ENCODE peak calls at places on chromosomes 7 and 10, in four cellular contexts. R is K562, J is HepG2, I is GM12878. W is an unnamed sample.

GRCh38 chr7:111987115-111987826 is 218.9 kb downstream of the DOCK4 start:
- DNase-seq in J (no peak), R (no peak), I (no peak), W (no peak)

GRCh38 chr7:108211382-108212201 is 81.4 kb upstream of the LAMB4 start:
- DNase-seq in I (peak), J (peak), R (peak), W (no peak)

GRCh38 chr7:41711283-41712064 is 8.6 kb upstream of the INHBA start:
- DNase-seq in J (peak), I (no peak), R (peak), W (peak)

GRCh38 chr10:44934416-44935200 is 23.5 kb downstream of the TMEM72 start:
- DNase-seq in J (no peak), R (no peak), I (no peak), W (no peak)

GRCh38 chr7:42096681-42097637 is 140.1 kb downstream of the GLI3 start:
- DNase-seq in R (no peak), I (no peak), J (no peak), W (no peak)

GRCh38 chr7:1567893-1568292 is 1.9 kb downstream of the PSMG3 start:
- DNase-seq in R (no peak), I (no peak), J (no peak), W (no peak)

GRCh38 chr10:69939033-69939432 is 113.6 kb upstream of the MACROH2A2 start:
- DNase-seq in R (no peak), I (no peak), J (no peak), W (no peak)

GRCh38 chr7:151236406-151236805 is 4.1 kb downstream of the CHPF2 start:
- DNase-seq in J (no peak), I (no peak), R (no peak), W (no peak)

GRCh38 chr10:28177944-28178637 is 124.8 kb downstream of the MPP7 start:
- DNase-seq in I (no peak), R (no peak), J (no peak), W (no peak)

GRCh38 chr7:47293884-47294568 is 287.9 kb downstream of the TNS3 start:
- DNase-seq in J (no peak), R (no peak), I (no peak), W (no peak)

GRCh38 chr10:116207180-116207579 is 65.8 kb downstream of the GFRA1 start:
- DNase-seq in R (no peak), I (no peak), J (peak), W (no peak)

GRCh38 chr7:83934118-83934734 is 260.4 kb downstream of the SEMA3A start:
- DNase-seq in J (no peak), I (no peak), R (no peak), W (no peak)

GRCh38 chr7:494261-494687 is 25.4 kb downstream of the PDGFA start:
- DNase-seq in R (no peak), J (no peak), I (no peak), W (peak)

GRCh38 chr7:15860264-15860949 is 173.9 kb upstream of the MEOX2 start:
- DNase-seq in I (no peak), J (no peak), R (no peak), W (no peak)

GRCh38 chr7:155043756-155044155 is 26.4 kb upstream of the HTR5A start:
- DNase-seq in I (no peak), J (no peak), R (no peak), W (no peak)

GRCh38 chr7:22669692-22670421 is 57.1 kb upstream of the IL6 start:
- DNase-seq in J (no peak), R (no peak), I (no peak), W (no peak)

GRCh38 chr7:29955799-29956476 is 33.7 kb downstream of the SCRN1 start:
- DNase-seq in R (no peak), J (no peak), I (no peak), W (no peak)

GRCh38 chr7:156816943-156817572 is 75.9 kb downstream of the LMBR1 start:
- DNase-seq in J (peak), R (peak), I (no peak), W (no peak)

GRCh38 chr10:44788820-44789167 is 122.3 kb upstream of the TMEM72 start:
- DNase-seq in R (peak), J (no peak), I (no peak), W (no peak)

GRCh38 chr10:26879744-26880143 is 19.0 kb upstream of the ABI1 start:
- DNase-seq in I (no peak), J (no peak), R (no peak), W (no peak)

GRCh38 chr10:11284291-11285085 is 266.8 kb downstream of the CELF2 start:
- DNase-seq in I (no peak), R (no peak), J (no peak), W (no peak)

GRCh38 chr7:958221-959200 is 4.0 kb upstream of the ADAP1 start:
- DNase-seq in J (no peak), I (no peak), R (no peak), W (no peak)

GRCh38 chr7:143372070-143372469 is 9.1 kb upstream of the ZYX start:
- DNase-seq in I (no peak), R (no peak), J (no peak), W (no peak)

GRCh38 chr10:33142290-33142689 is 184.3 kb upstream of the ITGB1 start:
- DNase-seq in J (no peak), I (no peak), R (no peak), W (no peak)

GRCh38 chr10:16459428-16459939 is 22.7 kb downstream of the PTER start:
- DNase-seq in R (no peak), I (no peak), J (no peak), W (no peak)

GRCh38 chr10:929965-930364 is 1.5 kb downstream of the LARP4B start:
- DNase-seq in J (no peak), I (no peak), R (no peak), W (no peak)

GRCh38 chr7:117759950-117760640 is 113.1 kb downstream of the CTTNBP2 start:
- DNase-seq in J (no peak), R (no peak), I (no peak), W (no peak)

GRCh38 chr7:41696323-41696916 is 6.5 kb downstream of the INHBA start:
- DNase-seq in I (no peak), J (peak), R (peak), W (peak)

GRCh38 chr7:69412331-69413146 is 185.7 kb upstream of the AUTS2 start:
- DNase-seq in J (peak), R (peak), I (no peak), W (peak)

GRCh38 chr10:90751107-90751997 is 106.5 kb downstream of the HTR7 start:
- DNase-seq in I (peak), J (peak), R (peak), W (peak)

GRCh38 chr7:44727346-44728262 is 21.0 kb upstream of the ZMIZ2 start:
- DNase-seq in J (no peak), R (peak), I (no peak), W (peak)

GRCh38 chr10:63268139-63268797 is 135.1 kb downstream of the NRBF2 start:
- DNase-seq in R (peak), J (peak), I (no peak), W (no peak)

GRCh38 chr7:66921396-66921917 is 432 bp downstream of the TMEM248 start:
- DNase-seq in R (peak), J (no peak), I (no peak), W (peak)

GRCh38 chr7:108086546-108086945 is 43.6 kb downstream of the LAMB4 start:
- DNase-seq in J (no peak), R (no peak), I (no peak), W (no peak)

GRCh38 chr10:10497245-10497644 is 520.4 kb upstream of the CELF2 start:
- DNase-seq in J (no peak), R (no peak), I (no peak), W (no peak)

GRCh38 chr10:77179015-77179695 is 458.5 kb downstream of the KCNMA1 start:
- DNase-seq in I (no peak), J (no peak), R (no peak), W (no peak)

GRCh38 chr7:155357573-155358041 is 59.9 kb downstream of the INSIG1 start:
- DNase-seq in J (no peak), R (no peak), I (no peak), W (no peak)

GRCh38 chr10:92268763-92269162 is 22.1 kb downstream of the CPEB3 start:
- DNase-seq in R (no peak), I (no peak), J (no peak), W (no peak)

GRCh38 chr10:73586583-73586984 is 4.6 kb downstream of the USP54 start:
- DNase-seq in J (peak), I (no peak), R (peak), W (no peak)
- TF ChIP-seq FOXK2 in J (no peak), I (no peak), R (no peak), W (no peak)

DNA sequence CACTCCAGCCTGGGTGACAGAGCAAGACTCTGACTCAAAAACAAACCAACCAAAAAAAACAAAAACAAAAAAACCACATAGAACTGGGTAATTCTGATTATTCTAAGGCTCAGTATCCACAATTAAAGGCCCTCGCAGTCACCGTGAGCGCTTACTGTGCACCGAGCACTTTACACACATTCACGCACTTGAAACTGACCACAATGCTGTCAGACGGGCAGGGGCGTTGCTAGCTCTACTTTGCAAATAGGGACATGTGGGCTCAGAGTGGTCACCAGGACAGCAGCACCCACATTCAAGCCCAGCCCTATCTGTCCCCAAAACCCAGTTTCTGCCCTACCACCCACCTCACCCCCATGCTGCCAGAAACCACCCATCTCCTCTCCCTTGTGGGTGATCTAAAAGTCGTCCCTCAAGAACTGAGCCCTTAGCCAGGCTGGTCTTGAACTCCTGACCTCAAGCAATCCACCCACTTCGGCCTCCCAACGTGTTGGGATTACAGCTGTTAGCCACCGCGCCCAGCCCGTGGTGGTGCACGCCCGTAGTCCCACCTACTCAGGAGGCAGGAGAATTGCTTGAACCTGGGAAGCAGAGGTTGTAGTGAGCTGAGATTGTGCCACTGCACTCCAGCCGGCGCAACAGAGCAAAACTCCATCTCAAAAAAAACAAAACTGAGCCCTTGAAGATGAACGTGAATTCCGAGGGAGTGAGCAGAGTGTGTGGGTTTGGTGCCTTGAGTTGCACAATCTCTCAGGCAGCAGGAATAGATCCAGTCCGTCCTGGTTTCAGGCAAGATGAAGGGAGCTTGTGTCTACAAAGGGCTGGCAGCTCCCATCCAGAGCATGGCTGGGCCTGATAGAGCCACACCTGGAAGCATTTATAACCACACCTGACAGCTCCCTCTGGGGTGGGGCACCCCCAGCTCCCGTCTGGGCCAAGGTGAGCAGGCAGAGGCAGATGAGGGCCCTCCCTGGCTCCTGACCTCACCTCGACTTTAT is 5.4 kb upstream of the HSPB1 start:
- DNase-seq in R (no peak), I (no peak), J (peak), W (no peak)
- TF ChIP-seq FOXK2 in R (no peak), I (no peak), J (no peak), W (no peak)

GRCh38 chr10:79488303-79488702 is 24.0 kb upstream of the EIF5AL1 start:
- DNase-seq in R (no peak), I (no peak), J (no peak), W (no peak)
- TF ChIP-seq FOXK2 in R (no peak), I (no peak), J (no peak), W (no peak)

DNA sequence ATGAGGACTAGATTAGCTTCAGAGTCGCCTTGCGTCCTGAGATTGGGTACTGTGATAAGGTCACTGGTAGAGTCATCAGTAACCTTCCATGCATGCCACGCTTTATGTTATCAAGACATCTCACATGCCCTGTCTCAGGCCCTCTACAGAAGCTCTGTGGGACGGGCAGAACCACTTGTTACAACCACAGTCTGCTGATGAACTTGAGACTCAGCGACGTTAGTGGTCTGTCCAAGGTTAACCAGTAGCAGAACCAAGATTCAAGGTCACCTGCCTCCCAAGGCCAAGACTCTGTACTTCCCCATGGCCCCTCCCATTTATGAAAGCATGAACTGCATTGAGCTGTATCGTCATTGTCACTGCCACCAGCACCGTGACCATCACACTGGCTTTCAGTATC is 15.0 kb downstream of the IQCE start:
- DNase-seq in I (no peak), R (no peak), J (no peak), W (no peak)
- TF ChIP-seq FOXK2 in I (no peak), R (no peak), J (no peak), W (no peak)

GRCh38 chr7:51059493-51059892 is 257.1 kb downstream of the COBL start:
- DNase-seq in R (no peak), J (no peak), I (no peak), W (no peak)

GRCh38 chr7:51060536-51060935 is 256.1 kb downstream of the COBL start:
- DNase-seq in I (no peak), R (peak), J (no peak), W (no peak)

GRCh38 chr7:51064688-51065087 is 251.9 kb downstream of the COBL start:
- DNase-seq in I (no peak), J (no peak), R (no peak), W (no peak)

GRCh38 chr7:51065766-51066165 is 250.8 kb downstream of the COBL start:
- DNase-seq in R (no peak), I (no peak), J (no peak), W (no peak)

DNA sequence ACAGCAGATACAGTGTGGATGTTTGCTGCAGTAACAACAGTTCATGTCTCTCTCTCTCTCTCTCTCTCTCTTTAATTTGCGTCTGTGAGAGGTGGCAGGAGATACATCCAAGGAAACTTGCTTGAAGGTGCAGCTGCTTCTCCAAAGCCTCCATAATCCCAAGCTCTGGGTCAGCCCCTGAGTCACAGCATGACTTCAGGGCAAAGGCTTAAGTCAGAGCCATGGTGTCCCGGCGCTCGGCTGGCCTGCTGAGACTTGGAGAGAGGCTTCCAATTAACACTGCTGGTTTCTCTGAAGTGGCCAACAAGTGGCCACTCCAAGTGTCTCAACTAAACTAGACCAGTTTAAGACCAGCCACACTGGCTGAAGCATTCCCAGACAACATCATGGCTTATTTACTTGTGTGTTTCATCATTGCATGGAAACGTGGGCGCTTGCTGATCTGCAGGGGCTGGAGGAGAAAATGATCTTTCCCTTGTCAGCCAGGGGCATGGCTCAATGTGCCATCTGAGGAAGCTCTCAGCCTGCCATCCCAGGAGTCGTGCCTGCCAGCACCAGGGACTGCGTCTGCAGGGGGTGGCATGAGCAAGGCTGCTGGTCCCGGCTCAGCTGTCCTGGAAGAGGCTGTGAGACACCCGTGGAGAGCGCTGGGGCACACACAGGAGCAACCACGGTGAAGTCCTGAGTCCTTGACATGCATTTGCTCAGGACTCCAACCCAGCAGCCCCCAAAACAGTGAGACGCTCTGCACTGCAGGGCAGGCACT is 254.2 kb downstream of the COBL start:
- DNase-seq in J (no peak), I (no peak), R (no peak), W (no peak)
- TF ChIP-seq FOXK2 in J (no peak), I (no peak), R (no peak), W (no peak)

GRCh38 chr10:98270026-98270740 is 2.2 kb upstream of the LOXL4 start:
- DNase-seq in R (peak), I (no peak), J (peak), W (no peak)

GRCh38 chr10:98272690-98273453 is 4.9 kb upstream of the LOXL4 start:
- DNase-seq in R (no peak), J (peak), I (no peak), W (no peak)

GRCh38 chr10:98270786-98271185 is 2.8 kb upstream of the LOXL4 start:
- DNase-seq in I (no peak), J (no peak), R (no peak), W (no peak)

GRCh38 chr10:98273454-98273850 is 5.5 kb upstream of the LOXL4 start:
- DNase-seq in I (no peak), R (no peak), J (no peak), W (no peak)

DNA sequence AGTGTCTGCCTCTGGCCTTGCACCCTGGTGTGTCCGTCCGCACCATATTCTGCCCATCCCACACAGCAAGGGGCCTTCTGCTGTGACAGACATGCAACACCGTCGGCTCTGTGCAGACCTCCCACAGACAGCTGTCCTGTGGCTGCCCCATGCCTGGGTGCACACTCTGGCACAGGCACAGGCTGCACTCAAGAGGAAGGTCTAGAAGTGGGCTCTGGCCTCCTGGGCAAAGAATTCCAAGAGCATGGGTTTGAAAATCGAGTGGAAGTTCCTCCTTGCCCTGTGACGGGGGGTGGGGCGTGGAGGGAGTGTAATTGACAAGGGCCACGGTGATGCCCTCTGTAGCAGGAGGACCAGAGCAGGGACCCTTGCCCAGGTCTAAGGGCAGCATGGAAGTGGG is 4.3 kb upstream of the LOXL4 start:
- DNase-seq in J (no peak), R (no peak), I (no peak), W (no peak)
- TF ChIP-seq FOXK2 in J (no peak), R (no peak), I (no peak), W (no peak)

GRCh38 chr7:101125989-101126650 is 784 bp upstream of the SERPINE1 start:
- DNase-seq in J (peak), I (peak), R (no peak), W (no peak)
- TF ChIP-seq FOXK2 in J (no peak), I (peak), R (no peak), W (no peak)

GRCh38 chr7:26237035-26237807 is 35.7 kb downstream of the CBX3 start:
- DNase-seq in I (no peak), R (no peak), J (no peak), W (no peak)

GRCh38 chr7:26238004-26238403 is 36.5 kb downstream of the CBX3 start:
- DNase-seq in R (no peak), J (no peak), I (no peak), W (no peak)

GRCh38 chr7:26233902-26234511 is 32.5 kb downstream of the CBX3 start:
- DNase-seq in I (no peak), J (no peak), R (peak), W (no peak)
- TF ChIP-seq FOXK2 in I (no peak), J (no peak), R (peak), W (no peak)

DNA sequence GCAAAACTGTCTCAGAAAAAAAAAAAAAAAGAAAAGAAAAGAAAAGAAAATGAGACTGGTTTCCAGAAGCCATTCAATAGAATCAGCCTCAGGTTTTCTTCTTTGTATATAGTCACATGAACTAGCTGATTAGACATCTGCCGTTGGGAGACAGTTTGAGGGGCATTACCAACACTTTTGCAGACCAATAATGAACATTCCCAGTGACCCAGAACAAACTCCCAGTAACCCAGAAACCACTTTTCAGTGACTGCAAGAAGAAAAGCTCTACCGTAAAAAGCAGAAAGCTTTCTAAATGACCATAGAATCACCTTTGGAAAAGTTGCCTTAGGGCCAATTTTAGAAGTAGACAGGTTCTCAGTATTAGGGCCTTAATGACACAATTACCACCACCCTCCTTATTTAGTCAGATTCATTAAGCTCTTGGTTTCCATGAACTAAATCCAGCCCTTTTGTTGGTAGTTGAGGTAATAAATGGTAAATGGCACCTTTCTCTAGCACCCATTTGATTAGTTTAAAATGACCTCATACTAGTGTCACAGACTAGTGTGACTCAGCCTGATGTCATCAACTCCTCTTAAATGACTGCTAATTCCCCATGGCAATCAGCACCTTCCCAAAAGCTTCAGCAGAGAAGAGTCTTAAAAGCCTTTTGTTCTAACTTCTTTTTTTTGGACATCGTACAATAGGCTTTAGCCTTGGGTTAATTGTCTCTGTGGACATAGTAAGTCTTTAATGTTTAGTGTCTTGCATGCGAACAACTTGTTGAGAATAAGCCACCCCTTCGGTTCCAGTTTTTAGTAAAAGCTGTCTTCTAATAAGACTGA is 33.6 kb upstream of the XRCC2 start:
- DNase-seq in I (no peak), R (peak), J (no peak), W (no peak)
- TF ChIP-seq FOXK2 in I (no peak), R (no peak), J (no peak), W (no peak)